ENCODE peak calls at places on chromosomes 5 and 9, in six cellular contexts. P is gastrocnemius medialis, W is HCT116, Z is adrenal gland, K is stomach, C is HepG2. D is an unnamed sample.

GRCh38 chr5:66945389-66946349 is 250.9 kb downstream of the CD180 start:
- DNase-seq in Z (no peak), W (no peak), K (no peak), C (no peak), P (no peak), D (no peak)

GRCh38 chr5:6675784-6676499 is 37.3 kb upstream of the TENT4A start:
- DNase-seq in C (no peak), Z (no peak), K (no peak), W (no peak), P (no peak), D (peak; percentile 3)

GRCh38 chr5:175573493-175574269 is 84.2 kb upstream of the HRH2 start:
- DNase-seq in P (no peak), K (no peak), C (no peak), Z (no peak), W (no peak), D (no peak)

GRCh38 chr9:113632776-113633590 is 169.5 kb downstream of the RGS3 start:
- DNase-seq in C (no peak), Z (no peak), W (no peak), P (no peak), K (no peak), D (no peak)

GRCh38 chr9:6305954-6306563 is 22.1 kb upstream of the TPD52L3 start:
- DNase-seq in K (no peak), C (peak; percentile 42), Z (no peak), W (peak; percentile 32), P (no peak), D (peak; percentile 7)

GRCh38 chr9:26500471-26500870 is 392.1 kb downstream of the CAAP1 start:
- DNase-seq in C (no peak), Z (no peak), W (no peak), P (no peak), K (no peak), D (no peak)

GRCh38 chr9:108019821-108020220 is 530.3 kb upstream of the KLF4 start:
- DNase-seq in W (no peak), K (no peak), Z (no peak), P (no peak), C (no peak), D (no peak)

GRCh38 chr5:176383248-176383905 is 5.0 kb downstream of the NOP16 start:
- DNase-seq in P (no peak), Z (no peak), C (no peak), K (no peak), W (no peak), D (no peak)

GRCh38 chr9:78505546-78505945 is 208.6 kb downstream of the PSAT1 start:
- DNase-seq in P (no peak), Z (no peak), W (no peak), C (no peak), K (no peak), D (no peak)

GRCh38 chr5:87263498-87263897 is 4.2 kb upstream of the RASA1 start:
- DNase-seq in Z (no peak), K (no peak), P (no peak), W (no peak), C (no peak), D (no peak)

GRCh38 chr5:87267574-87268125 is at the start of gene RASA1:
- DNase-seq in P (peak; percentile 92), Z (peak; percentile 98), C (peak; percentile 91), K (peak; percentile 91), W (peak; percentile 90), D (peak; percentile 88)

GRCh38 chr5:87266914-87267573 is 639 bp upstream of the RASA1 start:
- DNase-seq in Z (no peak), K (no peak), P (no peak), W (no peak), C (no peak), D (no peak)

GRCh38 chr5:87268970-87269377 is 1.3 kb downstream of the RASA1 start:
- DNase-seq in C (no peak), W (no peak), Z (no peak), P (no peak), K (no peak), D (peak; percentile 31)

DNA sequence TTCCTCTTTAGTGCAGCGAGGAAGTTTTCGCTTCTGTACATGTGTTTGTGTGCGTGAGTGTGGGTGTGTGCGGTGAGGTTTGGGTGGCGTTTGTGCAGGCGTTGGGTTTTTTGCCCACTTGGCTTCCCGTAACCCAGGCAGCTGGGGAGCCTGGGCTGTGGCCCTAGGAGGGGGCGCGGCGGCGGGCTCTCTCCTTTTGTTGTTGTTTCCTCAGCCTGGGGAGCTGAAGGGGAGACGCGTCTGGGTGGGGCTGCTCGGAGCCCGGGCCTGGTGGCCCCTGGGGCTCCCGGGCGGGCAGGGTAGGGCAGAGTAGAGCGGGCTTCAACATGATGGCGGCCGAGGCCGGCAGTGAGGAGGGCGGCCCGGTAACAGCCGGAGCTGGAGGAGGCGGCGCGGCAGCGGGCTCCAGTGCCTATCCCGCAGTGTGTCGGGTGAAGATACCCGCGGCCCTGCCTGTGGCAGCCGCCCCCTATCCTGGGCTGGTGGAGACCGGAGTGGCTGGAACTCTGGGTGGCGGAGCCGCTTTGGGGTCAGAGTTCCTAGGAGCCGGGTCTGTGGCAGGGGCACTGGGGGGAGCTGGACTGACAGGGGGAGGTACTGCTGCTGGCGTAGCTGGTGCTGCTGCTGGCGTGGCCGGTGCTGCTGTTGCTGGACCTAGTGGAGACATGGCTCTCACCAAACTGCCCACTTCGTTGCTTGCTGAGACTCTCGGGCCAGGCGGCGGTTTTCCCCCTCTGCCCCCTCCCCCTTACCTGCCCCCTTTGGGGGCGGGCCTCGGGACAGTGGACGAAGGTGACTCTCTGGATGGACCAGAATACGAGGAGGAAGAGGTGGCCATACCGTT is 665 bp downstream of the RASA1 start:
- DNase-seq in Z (peak; percentile 72), K (peak; percentile 70), W (peak; percentile 56), C (peak; percentile 30), P (peak; percentile 52), D (peak; percentile 87)
- TF ChIP-seq POLR2A in Z (no peak), K (no peak), W (no peak), C (no peak), P (no peak), D (peak; percentile 1)

DNA sequence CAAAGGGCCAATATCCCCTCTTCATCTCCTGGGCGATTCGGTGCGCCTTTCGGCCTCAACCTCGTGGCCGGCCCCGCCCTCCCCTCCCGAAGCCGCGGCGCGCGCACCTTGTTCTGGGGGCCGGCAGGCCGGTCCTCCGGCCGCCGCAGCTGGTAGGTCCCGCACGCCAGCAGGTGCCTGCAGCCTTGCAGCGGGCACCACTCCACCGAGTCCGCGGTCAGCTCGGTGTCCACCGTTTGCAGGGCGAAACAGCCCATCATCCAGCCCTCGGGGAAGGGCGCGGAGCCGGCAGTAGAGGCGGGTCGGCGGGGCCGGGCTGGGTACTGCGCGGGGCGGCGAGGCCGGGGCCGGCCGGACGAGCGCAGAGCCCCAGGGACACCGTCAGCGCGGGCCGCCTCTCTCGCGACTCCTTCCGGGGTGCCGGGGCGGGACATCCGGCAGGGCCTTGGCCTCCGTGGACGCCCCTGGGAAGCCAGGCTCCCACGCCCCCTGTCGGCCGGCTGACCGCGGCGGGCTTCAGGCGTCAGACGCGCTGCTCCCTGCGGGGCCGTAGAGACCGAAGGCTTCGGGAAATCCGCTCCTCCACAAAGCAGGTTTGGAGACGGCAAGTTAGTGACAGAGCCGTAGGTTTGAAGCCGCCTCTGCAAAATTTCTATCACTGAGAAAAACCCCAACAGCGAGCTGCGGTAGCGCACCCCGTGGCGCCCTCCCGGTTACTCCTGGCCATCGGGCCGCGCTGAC is at the start of gene DPH7:
- DNase-seq in W (peak; percentile 75), C (peak; percentile 84), P (peak; percentile 91), Z (peak; percentile 97), K (peak; percentile 97), D (peak; percentile 96)
- TF ChIP-seq POLR2A in W (peak; percentile 62), C (peak; percentile 78), P (peak; percentile 49), Z (peak; percentile 61), K (no peak), D (peak; percentile 82)

DNA sequence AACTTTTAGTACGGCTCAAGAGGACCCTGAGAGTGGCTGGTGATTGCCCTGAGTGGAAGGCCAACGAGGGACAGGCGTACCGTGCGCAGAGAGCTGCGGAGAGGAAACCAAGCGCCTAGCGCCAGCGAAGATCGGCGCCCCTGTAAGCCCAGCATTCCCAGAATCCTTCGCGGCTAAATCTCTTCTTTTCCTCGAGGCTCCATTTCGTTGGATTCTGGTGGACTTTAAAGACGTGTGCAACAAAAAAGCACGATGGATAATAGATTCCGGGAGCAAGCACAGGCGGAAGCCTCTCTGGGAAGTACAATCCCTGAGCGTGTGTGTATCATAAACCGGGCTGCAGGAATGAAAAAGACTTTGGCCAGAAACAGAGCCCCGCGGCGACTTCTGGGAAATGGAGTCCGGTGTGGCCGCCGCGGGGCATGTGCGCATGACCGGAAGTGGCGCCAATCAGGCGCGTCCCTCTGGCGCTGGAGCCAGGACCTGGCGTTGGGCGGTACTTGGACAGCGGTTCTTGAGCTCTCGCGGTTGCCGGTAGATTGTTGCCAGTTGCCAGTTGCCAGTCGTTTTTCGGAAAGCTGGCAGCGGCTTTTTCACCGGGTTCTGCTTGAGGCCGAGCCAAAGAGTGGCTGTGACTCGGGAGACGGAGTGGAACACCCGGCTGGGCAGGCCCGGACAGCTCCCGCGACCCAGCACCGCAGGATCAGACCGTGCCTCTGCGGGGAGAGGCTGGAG is at the start of gene ZNF79:
- DNase-seq in P (peak; percentile 93), K (peak; percentile 95), W (peak; percentile 88), Z (peak; percentile 94), C (peak; percentile 87), D (peak; percentile 96)
- TF ChIP-seq POLR2A in P (peak; percentile 71), K (no peak), W (peak; percentile 50), Z (peak; percentile 42), C (peak; percentile 85), D (peak; percentile 78)

DNA sequence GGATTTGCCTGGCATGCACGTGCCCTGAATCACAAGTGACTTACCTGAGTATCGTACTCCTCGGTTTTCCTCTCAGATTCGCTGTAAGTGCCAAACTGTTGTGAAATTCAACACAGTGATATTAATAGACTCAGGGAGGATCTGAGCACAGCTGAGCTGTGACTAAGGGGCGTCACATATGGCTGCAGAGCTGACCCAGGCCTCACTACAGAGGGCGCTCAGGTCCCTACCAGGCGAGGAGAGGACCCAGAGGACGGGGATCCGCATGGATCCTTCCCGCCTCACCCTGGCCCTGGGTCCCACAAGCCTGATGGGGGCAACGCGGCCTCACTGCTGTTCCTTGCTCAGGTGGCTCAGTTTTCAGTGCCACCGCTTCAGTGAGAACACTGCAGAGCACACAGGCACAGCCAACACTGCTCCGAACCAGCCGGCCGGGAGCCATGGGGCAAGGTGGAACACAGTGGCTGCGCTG is 20.1 kb downstream of the CLPTM1L start:
- DNase-seq in W (no peak), Z (no peak), C (no peak), P (peak; percentile 75), K (no peak), D (no peak)
- TF ChIP-seq POLR2A in W (no peak), Z (no peak), C (no peak), P (peak; percentile 38), K (no peak), D (no peak)

GRCh38 chr5:16577677-16578076 is 39.1 kb downstream of the RETREG1 start:
- DNase-seq in W (no peak), Z (no peak), C (no peak), K (no peak), P (no peak), D (no peak)
- TF ChIP-seq POLR2A in W (no peak), Z (no peak), C (no peak), K (no peak), P (no peak), D (no peak)

GRCh38 chr5:143820451-143820850 is 8.5 kb downstream of the HMHB1 start:
- DNase-seq in K (no peak), Z (no peak), C (no peak), P (no peak), W (no peak), D (no peak)

GRCh38 chr5:143828710-143829109 is 16.7 kb downstream of the HMHB1 start:
- DNase-seq in Z (no peak), P (no peak), C (no peak), W (no peak), K (no peak), D (peak; percentile 85)

GRCh38 chr5:143826909-143827514 is 15.1 kb downstream of the HMHB1 start:
- DNase-seq in Z (no peak), W (no peak), K (no peak), C (no peak), P (no peak), D (no peak)

GRCh38 chr5:143824851-143825720 is 13.1 kb downstream of the HMHB1 start:
- DNase-seq in Z (peak; percentile 82), P (peak; percentile 73), K (peak; percentile 87), W (peak; percentile 65), C (peak; percentile 68), D (peak; percentile 78)
- TF ChIP-seq POLR2A in Z (no peak), P (no peak), K (no peak), W (no peak), C (no peak), D (no peak)

D was measured in erythroblast.